ENCODE peak calls at places on chromosomes 5 and 9, in nine cellular contexts. One of them, this sample, is unnamed.

GRCh38 chr5:32193591-32193990 is 19.5 kb upstream of the GOLPH3 start:
- DNase-seq in Peyer's patch: peak
- DNase-seq in upper lobe of left lung: no peak
- DNase-seq in GM03348: no peak
- DNase-seq in uterus: peak
- DNase-seq in frontal cortex: peak
- DNase-seq in nucleus accumbens: no peak
- DNase-seq in stimulated activated CD4-positive, alpha-beta T cell treated with anti-CD3 and anti-CD28 coated beads, Interleukin-12 subunit alpha, Interleukin-12 subunit beta, amount 100 ng/mL, for 4 hours: no peak
- DNase-seq in PC-3: peak
- DNase-seq in this sample: no peak

GRCh38 chr9:124122813-124123462 is 111.4 kb downstream of the LHX2 start:
- DNase-seq in uterus: no peak
- DNase-seq in PC-3: peak
- DNase-seq in stimulated activated CD4-positive, alpha-beta T cell treated with anti-CD3 and anti-CD28 coated beads, Interleukin-12 subunit alpha, Interleukin-12 subunit beta, amount 100 ng/mL, for 4 hours: no peak
- DNase-seq in upper lobe of left lung: no peak
- DNase-seq in GM03348: peak
- DNase-seq in Peyer's patch: no peak
- DNase-seq in frontal cortex: no peak
- DNase-seq in nucleus accumbens: no peak
- DNase-seq in this sample: no peak

GRCh38 chr5:117255211-117256032 is 680.8 kb upstream of the SEMA6A start:
- DNase-seq in nucleus accumbens: no peak
- DNase-seq in PC-3: no peak
- DNase-seq in Peyer's patch: no peak
- DNase-seq in frontal cortex: no peak
- DNase-seq in uterus: no peak
- DNase-seq in stimulated activated CD4-positive, alpha-beta T cell treated with anti-CD3 and anti-CD28 coated beads, Interleukin-12 subunit alpha, Interleukin-12 subunit beta, amount 100 ng/mL, for 4 hours: no peak
- DNase-seq in GM03348: no peak
- DNase-seq in upper lobe of left lung: no peak
- DNase-seq in this sample: no peak

GRCh38 chr9:24500761-24501160 is 44.9 kb downstream of the IZUMO3 start:
- DNase-seq in GM03348: no peak
- DNase-seq in PC-3: no peak
- DNase-seq in uterus: no peak
- DNase-seq in stimulated activated CD4-positive, alpha-beta T cell treated with anti-CD3 and anti-CD28 coated beads, Interleukin-12 subunit alpha, Interleukin-12 subunit beta, amount 100 ng/mL, for 4 hours: no peak
- DNase-seq in nucleus accumbens: no peak
- DNase-seq in upper lobe of left lung: no peak
- DNase-seq in Peyer's patch: no peak
- DNase-seq in frontal cortex: no peak
- DNase-seq in this sample: no peak

GRCh38 chr9:23220957-23221356 is 605.1 kb downstream of the ELAVL2 start:
- DNase-seq in stimulated activated CD4-positive, alpha-beta T cell treated with anti-CD3 and anti-CD28 coated beads, Interleukin-12 subunit alpha, Interleukin-12 subunit beta, amount 100 ng/mL, for 4 hours: no peak
- DNase-seq in GM03348: no peak
- DNase-seq in upper lobe of left lung: no peak
- DNase-seq in frontal cortex: no peak
- DNase-seq in nucleus accumbens: no peak
- DNase-seq in PC-3: no peak
- DNase-seq in Peyer's patch: no peak
- DNase-seq in uterus: no peak
- DNase-seq in this sample: no peak

GRCh38 chr9:115250646-115251045 is 132.7 kb upstream of the TNC start:
- DNase-seq in uterus: no peak
- DNase-seq in GM03348: peak
- DNase-seq in PC-3: peak
- DNase-seq in frontal cortex: no peak
- DNase-seq in stimulated activated CD4-positive, alpha-beta T cell treated with anti-CD3 and anti-CD28 coated beads, Interleukin-12 subunit alpha, Interleukin-12 subunit beta, amount 100 ng/mL, for 4 hours: no peak
- DNase-seq in nucleus accumbens: no peak
- DNase-seq in upper lobe of left lung: no peak
- DNase-seq in Peyer's patch: no peak
- DNase-seq in this sample: no peak

GRCh38 chr5:22372376-22372775 is 480.8 kb downstream of the CDH12 start:
- DNase-seq in Peyer's patch: no peak
- DNase-seq in uterus: no peak
- DNase-seq in GM03348: peak
- DNase-seq in PC-3: peak
- DNase-seq in nucleus accumbens: no peak
- DNase-seq in frontal cortex: peak
- DNase-seq in upper lobe of left lung: no peak
- DNase-seq in stimulated activated CD4-positive, alpha-beta T cell treated with anti-CD3 and anti-CD28 coated beads, Interleukin-12 subunit alpha, Interleukin-12 subunit beta, amount 100 ng/mL, for 4 hours: no peak
- DNase-seq in this sample: no peak

GRCh38 chr9:131017067-131017466 is 8.1 kb downstream of the LAMC3 start:
- DNase-seq in Peyer's patch: no peak
- DNase-seq in upper lobe of left lung: no peak
- DNase-seq in nucleus accumbens: no peak
- DNase-seq in PC-3: no peak
- DNase-seq in stimulated activated CD4-positive, alpha-beta T cell treated with anti-CD3 and anti-CD28 coated beads, Interleukin-12 subunit alpha, Interleukin-12 subunit beta, amount 100 ng/mL, for 4 hours: no peak
- DNase-seq in GM03348: no peak
- DNase-seq in frontal cortex: no peak
- DNase-seq in uterus: no peak
- DNase-seq in this sample: no peak

GRCh38 chr9:6000955-6001354 is 14.5 kb downstream of the RANBP6 start:
- DNase-seq in GM03348: no peak
- DNase-seq in stimulated activated CD4-positive, alpha-beta T cell treated with anti-CD3 and anti-CD28 coated beads, Interleukin-12 subunit alpha, Interleukin-12 subunit beta, amount 100 ng/mL, for 4 hours: no peak
- DNase-seq in Peyer's patch: no peak
- DNase-seq in upper lobe of left lung: no peak
- DNase-seq in nucleus accumbens: no peak
- DNase-seq in PC-3: no peak
- DNase-seq in uterus: no peak
- DNase-seq in frontal cortex: no peak
- DNase-seq in this sample: no peak

GRCh38 chr5:164504141-164504772 is 998.8 kb downstream of the MAT2B start:
- DNase-seq in nucleus accumbens: no peak
- DNase-seq in PC-3: peak
- DNase-seq in stimulated activated CD4-positive, alpha-beta T cell treated with anti-CD3 and anti-CD28 coated beads, Interleukin-12 subunit alpha, Interleukin-12 subunit beta, amount 100 ng/mL, for 4 hours: no peak
- DNase-seq in frontal cortex: peak
- DNase-seq in upper lobe of left lung: no peak
- DNase-seq in GM03348: peak
- DNase-seq in Peyer's patch: peak
- DNase-seq in uterus: no peak
- DNase-seq in this sample: peak

GRCh38 chr5:102561894-102562760 is 63.3 kb upstream of the SLCO6A1 start:
- DNase-seq in Peyer's patch: no peak
- DNase-seq in stimulated activated CD4-positive, alpha-beta T cell treated with anti-CD3 and anti-CD28 coated beads, Interleukin-12 subunit alpha, Interleukin-12 subunit beta, amount 100 ng/mL, for 4 hours: no peak
- DNase-seq in uterus: no peak
- DNase-seq in GM03348: peak
- DNase-seq in PC-3: peak
- DNase-seq in nucleus accumbens: no peak
- DNase-seq in frontal cortex: no peak
- DNase-seq in upper lobe of left lung: no peak
- DNase-seq in this sample: no peak

GRCh38 chr9:69785757-69786156 is 25.9 kb upstream of the PTAR1 start:
- DNase-seq in nucleus accumbens: no peak
- DNase-seq in Peyer's patch: no peak
- DNase-seq in GM03348: peak
- DNase-seq in PC-3: peak
- DNase-seq in stimulated activated CD4-positive, alpha-beta T cell treated with anti-CD3 and anti-CD28 coated beads, Interleukin-12 subunit alpha, Interleukin-12 subunit beta, amount 100 ng/mL, for 4 hours: no peak
- DNase-seq in uterus: no peak
- DNase-seq in upper lobe of left lung: no peak
- DNase-seq in frontal cortex: no peak
- DNase-seq in this sample: no peak

This sample was measured in progenitor cell of endocrine pancreas.